ENCODE peak calls at places on chromosomes 5 and 9, in eight cellular contexts. S is fibroblast of lung, R is keratinocyte, Z is testis, E is tibial nerve, M is transverse colon, O is mammary epithelial cell, Y is astrocyte. K is an unnamed sample.

GRCh38 chr5:54860321-54860720 is 125.1 kb downstream of the ESM1 start:
- DNase-seq in O (peak; percentile 9), Z (no peak), R (no peak), S (no peak), E (no peak), M (no peak), Y (no peak), K (no peak)

GRCh38 chr9:79883073-79883645 is 311.4 kb downstream of the TLE4 start:
- DNase-seq in Z (no peak), S (no peak), E (no peak), O (no peak), M (peak; percentile 26), R (no peak), Y (no peak), K (no peak)

GRCh38 chr9:23826120-23826629 is at the start of gene ELAVL2:
- DNase-seq in R (peak; percentile 89), S (peak; percentile 96), M (peak; percentile 94), Y (peak; percentile 95), E (peak; percentile 65), O (peak; percentile 100), Z (peak; percentile 98), K (peak; percentile 89)

GRCh38 chr5:142063376-142063775 is 45.2 kb upstream of the NDFIP1 start:
- DNase-seq in Y (no peak), Z (no peak), S (no peak), R (no peak), O (no peak), M (no peak), E (no peak), K (no peak)

GRCh38 chr5:145811834-145812625 is 23.1 kb downstream of the PRELID2 start:
- DNase-seq in O (peak; percentile 31), S (peak; percentile 38), Z (peak; percentile 48), Y (peak; percentile 17), E (peak; percentile 24), M (no peak), R (no peak), K (no peak)

GRCh38 chr9:5500441-5501235 is 9.7 kb upstream of the PDCD1LG2 start:
- DNase-seq in E (no peak), S (peak; percentile 94), O (peak; percentile 20), M (no peak), R (no peak), Y (peak; percentile 92), Z (peak; percentile 89), K (peak; percentile 37)

GRCh38 chr5:107781451-107781850 is 110.7 kb upstream of the EFNA5 start:
- DNase-seq in S (peak; percentile 70), M (no peak), Y (peak; percentile 67), R (no peak), O (peak; percentile 3), Z (no peak), E (no peak), K (no peak)

GRCh38 chr5:39854771-39855170 is 430.0 kb upstream of the DAB2 start:
- DNase-seq in R (no peak), E (no peak), O (no peak), M (no peak), Z (no peak), S (no peak), Y (no peak), K (no peak)

GRCh38 chr5:122295138-122295537 is 16.9 kb upstream of the SNCAIP start:
- DNase-seq in M (no peak), O (peak; percentile 3), R (no peak), Z (no peak), Y (no peak), E (no peak), S (no peak), K (no peak)

GRCh38 chr5:98227489-98227888 is 546.0 kb upstream of the RGMB start:
- DNase-seq in R (no peak), S (no peak), O (no peak), M (no peak), Y (no peak), Z (no peak), E (no peak), K (no peak)

GRCh38 chr5:161687316-161687715 is 1.8 kb downstream of the GABRA6 start:
- DNase-seq in Y (no peak), Z (no peak), M (no peak), S (no peak), O (no peak), R (no peak), E (no peak), K (no peak)

GRCh38 chr5:171272996-171273970 is 35.8 kb upstream of the TLX3 start:
- DNase-seq in Y (no peak), M (no peak), Z (peak; percentile 70), E (no peak), O (peak; percentile 21), R (no peak), S (peak; percentile 31), K (no peak)
- TF ChIP-seq CTCF in Y (peak; percentile 32), M (no peak), Z (no peak), E (no peak), O (peak; percentile 40), R (peak; percentile 40), S (peak; percentile 40), K (no peak)

DNA sequence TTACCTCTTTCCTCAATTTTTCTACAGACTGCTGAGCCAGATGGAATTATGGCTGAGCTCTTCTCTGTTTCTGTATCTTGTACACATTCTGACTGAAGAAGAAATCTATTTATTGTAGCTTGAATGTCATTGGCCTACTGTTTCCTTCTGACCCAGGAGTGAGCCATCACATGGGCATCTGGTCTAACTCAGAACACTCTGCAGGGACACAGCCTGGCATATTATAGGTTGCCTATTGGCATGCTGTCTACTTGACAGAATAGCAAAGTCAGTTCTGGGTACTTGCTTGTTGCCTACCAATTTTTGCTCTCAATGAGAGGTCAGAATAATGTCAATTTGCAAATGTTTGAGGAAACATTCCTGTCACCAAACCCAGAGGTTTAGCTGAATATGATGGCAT is 7.3 kb downstream of the PCDHAC2 start:
- DNase-seq in O (no peak), M (no peak), Y (no peak), S (no peak), Z (no peak), E (no peak), R (no peak), K (no peak)
- H3K4me3 ChIP-seq in O (no peak overlapping the region), M (no peak overlapping the region), Y (no peak overlapping the region), S (no peak overlapping the region), Z (no peak overlapping the region), E (no peak overlapping the region), R (no peak overlapping the region), K (no peak overlapping the region)

GRCh38 chr9:128494743-128495124 is 9.8 kb upstream of the GLE1 start:
- DNase-seq in S (no peak), M (no peak), O (no peak), Z (no peak), E (no peak), R (no peak), Y (no peak), K (no peak)
- H3K4me1 ChIP-seq in S (no peaks in the 10 kb centered on the region), M (peaks cover 3% of the 10 kb centered on the region), O (peaks cover 12% of the 10 kb centered on the region), Z (no peaks in the 10 kb centered on the region), E (no peaks in the 10 kb centered on the region), R (peaks cover 20% of the 10 kb centered on the region), Y (no peaks in the 10 kb centered on the region), K (no peaks in the 10 kb centered on the region)

GRCh38 chr5:110625376-110625999 is 101.0 kb downstream of the TMEM232 start:
- DNase-seq in O (peak; percentile 2), E (no peak), S (peak; percentile 43), Z (no peak), R (no peak), M (no peak), Y (peak; percentile 20), K (no peak)
- TF ChIP-seq CTCF in O (peak; percentile 39), E (no peak), S (peak; percentile 21), Z (peak; percentile 7), R (no peak), M (peak; percentile 62), Y (peak; percentile 42), K (peak; percentile 38)

GRCh38 chr5:64788156-64788555 is 19.4 kb downstream of the CWC27 start:
- DNase-seq in O (no peak), R (no peak), E (no peak), M (no peak), Z (no peak), Y (no peak), S (no peak), K (no peak)
- H3K4me3 ChIP-seq in O (no peak overlapping the region), R (no peak overlapping the region), E (no peak overlapping the region), M (no peak overlapping the region), Z (no peak overlapping the region), Y (no peak overlapping the region), S (no peak overlapping the region), K (no peak overlapping the region)

GRCh38 chr5:35855221-35855620 is 1.5 kb upstream of the IL7R start:
- DNase-seq in O (no peak), S (no peak), E (no peak), Z (no peak), Y (no peak), R (no peak), M (no peak), K (no peak)
- H3K4me1 ChIP-seq in O (peaks cover 44% of the 10 kb centered on the region), S (peaks cover 18% of the 10 kb centered on the region), E (peaks cover 14% of the 10 kb centered on the region), Z (peaks cover 37% of the 10 kb centered on the region), Y (peaks cover 32% of the 10 kb centered on the region), R (peaks cover 42% of the 10 kb centered on the region), M (no peaks in the 10 kb centered on the region), K (no peaks in the 10 kb centered on the region)

DNA sequence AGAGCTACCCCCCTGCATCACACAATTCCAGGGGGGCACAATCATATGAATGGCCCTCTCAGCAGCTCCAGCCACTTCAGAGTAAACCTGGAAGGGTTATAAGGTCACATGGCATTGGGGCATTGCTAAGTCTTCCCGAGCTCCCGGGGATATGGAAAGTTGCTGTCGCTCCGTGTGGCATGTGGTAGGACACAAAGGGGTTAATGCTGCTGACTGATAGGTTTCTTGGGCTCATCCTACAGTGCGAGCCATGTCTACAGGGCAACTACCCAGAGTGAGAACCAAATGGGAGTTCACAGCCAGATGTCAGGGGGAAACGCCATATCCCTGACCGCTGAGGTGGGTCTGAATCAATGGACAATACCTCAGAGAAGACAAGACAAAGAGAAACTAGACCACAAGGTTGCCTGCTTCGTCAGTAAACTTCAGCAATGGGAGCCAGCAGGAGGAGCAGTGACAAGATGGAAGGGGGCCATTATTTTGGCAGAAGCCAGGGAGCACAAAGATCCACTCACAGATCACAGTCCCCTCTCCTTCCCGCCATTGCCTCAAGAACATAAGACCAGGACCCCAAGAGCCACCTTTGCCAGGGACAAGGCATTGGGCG is 52.4 kb upstream of the SHISAL2B start:
- DNase-seq in R (no peak), M (no peak), O (no peak), S (peak; percentile 7), E (no peak), Z (no peak), Y (no peak), K (no peak)
- TF ChIP-seq CTCF in R (peak; percentile 4), M (no peak), O (no peak), S (peak; percentile 9), E (no peak), Z (no peak), Y (no peak), K (no peak)

DNA sequence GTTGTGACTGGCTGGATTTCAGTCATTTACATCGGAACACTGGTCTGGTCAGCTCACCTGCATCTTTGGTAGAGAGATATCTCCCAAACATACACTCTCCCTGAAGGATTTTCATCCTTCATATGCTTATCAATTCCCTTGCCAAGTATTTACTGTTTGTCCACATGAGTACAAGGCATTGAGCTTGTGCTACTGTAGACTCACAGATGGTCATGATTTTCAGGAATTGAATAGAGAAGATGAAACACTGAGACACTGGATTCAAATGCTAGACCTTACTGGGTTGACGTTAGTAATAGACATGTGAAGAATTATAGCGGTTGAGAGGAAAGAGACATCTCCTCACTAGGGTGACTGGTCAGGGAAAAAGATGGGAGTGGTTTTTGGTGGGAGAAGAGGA is 62.9 kb upstream of the ABL1 start:
- DNase-seq in R (no peak), E (no peak), M (no peak), O (no peak), Y (no peak), Z (no peak), S (no peak), K (no peak)
- H3K4me3 ChIP-seq in R (no peak overlapping the region), E (no peak overlapping the region), M (no peak overlapping the region), O (no peak overlapping the region), Y (no peak overlapping the region), Z (no peak overlapping the region), S (no peak overlapping the region), K (no peak overlapping the region)

GRCh38 chr5:10246761-10247160 is 2.9 kb downstream of the ATPSCKMT start:
- DNase-seq in M (peak; percentile 19), E (no peak), R (no peak), Z (no peak), Y (no peak), O (peak; percentile 32), S (no peak), K (no peak)
- H3K4me1 ChIP-seq in M (peaks cover 21% of the 10 kb centered on the region), E (peaks cover 15% of the 10 kb centered on the region), R (peaks cover 31% of the 10 kb centered on the region), Z (peaks cover 9% of the 10 kb centered on the region), Y (peaks cover 11% of the 10 kb centered on the region), O (peaks cover 5% of the 10 kb centered on the region), S (peaks cover 7% of the 10 kb centered on the region), K (peaks cover under 1% of the 10 kb centered on the region)

K was measured in uterus.